ENCODE peak calls at places on chromosomes 6 and 20, in nine cellular contexts. U, A, C, F, M, J, T, H and Q are unnamed samples.
A peak's percentile ranks its signal among the peaks of the same experiment; 100 is the strongest.

GRCh38 chr6:137740967-137741761 is 125.9 kb upstream of the TNFAIP3 start:
- DNase-seq in U (peak; percentile 79), A (no peak), C (no peak), F (no peak), M (no peak), J (no peak), T (no peak), H (no peak), Q (no peak)

GRCh38 chr20:62651285-62652021 is 9.2 kb downstream of the SLCO4A1 start:
- DNase-seq in U (peak; percentile 83), A (no peak), C (peak; percentile 85), F (peak; percentile 49), M (peak; percentile 95), J (no peak), T (no peak), H (peak; percentile 81), Q (no peak)

GRCh38 chr6:141024526-141024925 is 1108.2 kb upstream of the GJE1 start:
- DNase-seq in U (no peak), A (peak; percentile 10), C (no peak), F (no peak), M (no peak), J (no peak), T (no peak), H (no peak), Q (no peak)

GRCh38 chr20:23061713-23062561 is 12.5 kb upstream of the THBD start:
- DNase-seq in U (no peak), A (peak; percentile 93), C (no peak), F (no peak), M (peak; percentile 85), J (peak; percentile 68), T (peak; percentile 21), H (peak; percentile 68), Q (no peak)

GRCh38 chr6:163457637-163458561 is 43.4 kb downstream of the QKI start:
- DNase-seq in U (no peak), A (peak; percentile 87), C (no peak), F (no peak), M (no peak), J (peak; percentile 97), T (peak; percentile 81), H (peak; percentile 26), Q (no peak)

GRCh38 chr6:27890351-27891299 is 21.6 kb downstream of the OR2B2 start:
- DNase-seq in U (peak; percentile 89), A (peak; percentile 91), C (peak; percentile 52), F (no peak), M (peak; percentile 91), J (peak; percentile 96), T (peak; percentile 84), H (peak; percentile 79), Q (no peak)

GRCh38 chr6:4891171-4891570 is 112.7 kb downstream of the RPP40 start:
- DNase-seq in U (no peak), A (no peak), C (no peak), F (no peak), M (no peak), J (no peak), T (no peak), H (no peak), Q (no peak)

GRCh38 chr6:52389626-52390360 is 27.8 kb downstream of the PAQR8 start:
- DNase-seq in U (no peak), A (peak; percentile 95), C (peak; percentile 38), F (peak; percentile 23), M (peak; percentile 44), J (peak; percentile 72), T (no peak), H (peak; percentile 91), Q (peak; percentile 35)

GRCh38 chr20:24403410-24403809 is 66.0 kb upstream of the SYNDIG1 start:
- DNase-seq in U (no peak), A (no peak), C (no peak), F (no peak), M (no peak), J (peak; percentile 2), T (no peak), H (no peak), Q (no peak)

GRCh38 chr20:31841928-31842327 is 3.5 kb downstream of the FOXS1 start:
- DNase-seq in U (no peak), A (peak; percentile 97), C (no peak), F (no peak), M (no peak), J (peak; percentile 87), T (no peak), H (no peak), Q (no peak)

GRCh38 chr20:61135966-61136365 is 116.1 kb upstream of the CDH4 start:
- DNase-seq in U (no peak), A (no peak), C (no peak), F (no peak), M (no peak), J (no peak), T (no peak), H (no peak), Q (no peak)

GRCh38 chr6:128712898-128713297 is 170.0 kb upstream of the LAMA2 start:
- DNase-seq in U (no peak), A (peak; percentile 28), C (no peak), F (no peak), M (no peak), J (no peak), T (no peak), H (no peak), Q (no peak)

GRCh38 chr6:124962617-124963415 is 579 bp downstream of the RNF217 start:
- DNase-seq in U (no peak), A (peak; percentile 65), C (no peak), F (no peak), M (no peak), J (peak; percentile 52), T (no peak), H (peak; percentile 27), Q (peak; percentile 51)

GRCh38 chr6:35011096-35012041 is 122.3 kb downstream of the ANKS1A start:
- DNase-seq in U (no peak), A (no peak), C (no peak), F (no peak), M (no peak), J (no peak), T (no peak), H (no peak), Q (no peak)

GRCh38 chr6:41488064-41488391 is 58.2 kb upstream of the FOXP4 start:
- DNase-seq in U (no peak), A (no peak), C (no peak), F (no peak), M (no peak), J (no peak), T (no peak), H (no peak), Q (no peak)